ENCODE peak calls at places on chromosomes 12 and 14, in nine cellular contexts. F is activated T-helper 1 cell treated with anti-CD3 and anti-CD28 coated beads, Interleukin-12 subunit alpha, Interleukin-12 subunit beta, Interleukin-2, Interleukin-4 antibody, amounts not matched to agents 30 ng/mL and 10 ng/mL and 1 ng/mL, durations not matched to agents 14 hours and 24 hours and 36 hours; R is substantia nigra; E is neural crest cell; Z is iPS-NIHi11; P is HTR-8/SVneo; O is CD4-positive, alpha-beta T cell; N is non-pigmented ciliary epithelial cell; V is endothelial cell. B is an unnamed sample.

GRCh38 chr12:85468356-85469157 is 188.5 kb downstream of the ALX1 start:
- DNase-seq in F (peak; percentile 13), R (peak; percentile 20), E (peak; percentile 50), Z (peak; percentile 56), P (peak; percentile 43), O (no peak), N (peak; percentile 52), V (peak; percentile 60), B (peak; percentile 23)

GRCh38 chr12:131025234-131025633 is 71.5 kb downstream of the ADGRD1 start:
- DNase-seq in F (no peak), R (no peak), E (no peak), Z (no peak), P (no peak), O (no peak), N (no peak), V (no peak), B (no peak)

GRCh38 chr12:2959508-2960431 is 573 bp downstream of the TEAD4 start:
- DNase-seq in F (no peak), R (no peak), E (peak; percentile 40), Z (peak; percentile 80), P (peak; percentile 60), O (no peak), N (no peak), V (peak; percentile 47), B (peak; percentile 64)

GRCh38 chr14:75274899-75275569 is 3.6 kb upstream of the FOS start:
- DNase-seq in F (no peak), R (no peak), E (no peak), Z (no peak), P (no peak), O (peak; percentile 64), N (no peak), V (no peak), B (peak; percentile 52)

GRCh38 chr12:78938341-78939084 is 73.9 kb downstream of the SYT1 start:
- DNase-seq in F (no peak), R (no peak), E (no peak), Z (no peak), P (no peak), O (no peak), N (no peak), V (no peak), B (no peak)

GRCh38 chr12:6915023-6915788 is 826 bp downstream of the ENO2 start:
- DNase-seq in F (no peak), R (no peak), E (no peak), Z (peak; percentile 80), P (no peak), O (no peak), N (no peak), V (no peak), B (no peak)

GRCh38 chr12:22286569-22286968 is 47.9 kb downstream of the ST8SIA1 start:
- DNase-seq in F (no peak), R (no peak), E (no peak), Z (no peak), P (no peak), O (no peak), N (peak; percentile 96), V (no peak), B (no peak)

GRCh38 chr14:20454359-20454644 is 310 bp downstream of the OSGEP start:
- DNase-seq in F (no peak), R (no peak), E (no peak), Z (no peak), P (no peak), O (peak; percentile 80), N (no peak), V (no peak), B (no peak)

GRCh38 chr14:101535808-101536207 is 25.5 kb upstream of the DIO3 start:
- DNase-seq in F (no peak), R (no peak), E (no peak), Z (no peak), P (no peak), O (no peak), N (no peak), V (no peak), B (no peak)

GRCh38 chr14:74568380-74568649 is 43.7 kb downstream of the LTBP2 start:
- DNase-seq in F (no peak), R (no peak), E (no peak), Z (no peak), P (no peak), O (no peak), N (no peak), V (no peak), B (no peak)

GRCh38 chr12:95908573-95908972 is 33.8 kb downstream of the CCDC38 start:
- DNase-seq in F (no peak), R (no peak), E (no peak), Z (no peak), P (no peak), O (no peak), N (peak; percentile 6), V (no peak), B (no peak)

GRCh38 chr14:104185916-104186495 is 47.6 kb downstream of the KIF26A start:
- DNase-seq in F (no peak), R (no peak), E (no peak), Z (no peak), P (no peak), O (no peak), N (no peak), V (no peak), B (no peak)

GRCh38 chr14:68239988-68240387 is 420.4 kb downstream of the RAD51B start:
- DNase-seq in F (no peak), R (no peak), E (no peak), Z (no peak), P (no peak), O (no peak), N (no peak), V (no peak), B (no peak)

GRCh38 chr14:64929003-64929337 is 13.6 kb downstream of the GPX2 start:
- DNase-seq in F (peak; percentile 6), R (no peak), E (no peak), Z (no peak), P (no peak), O (no peak), N (no peak), V (no peak), B (no peak)

GRCh38 chr14:68762944-68763831 is 29.7 kb downstream of the ZFP36L1 start:
- DNase-seq in F (no peak), R (no peak), E (no peak), Z (peak; percentile 86), P (peak; percentile 95), O (no peak), N (no peak), V (peak; percentile 51), B (peak; percentile 83)

GRCh38 chr12:50282581-50283229 is 615 bp downstream of the LIMA1 start:
- DNase-seq in F (no peak), R (no peak), E (no peak), Z (no peak), P (peak; percentile 44), O (no peak), N (no peak), V (peak; percentile 11), B (no peak)

GRCh38 chr12:50517456-50518048 is 12.8 kb downstream of the DIP2B start:
- DNase-seq in F (no peak), R (no peak), E (no peak), Z (no peak), P (no peak), O (no peak), N (peak; percentile 13), V (no peak), B (no peak)

GRCh38 chr12:27382126-27382795 is 49.6 kb downstream of the BMAL2 start:
- DNase-seq in F (no peak), R (no peak), E (no peak), Z (no peak), P (no peak), O (no peak), N (no peak), V (no peak), B (no peak)

GRCh38 chr12:57096099-57096572 is 7.2 kb downstream of the NAB2 start:
- DNase-seq in F (no peak), R (no peak), E (no peak), Z (peak; percentile 16), P (no peak), O (no peak), N (no peak), V (no peak), B (no peak)

GRCh38 chr14:66268802-66269334 is 217.3 kb upstream of the CCDC196 start:
- DNase-seq in F (no peak), R (no peak), E (no peak), Z (no peak), P (no peak), O (no peak), N (no peak), V (no peak), B (no peak)

GRCh38 chr14:78227466-78228077 is 57.4 kb downstream of the NRXN3 start:
- DNase-seq in F (no peak), R (no peak), E (no peak), Z (no peak), P (no peak), O (no peak), N (no peak), V (no peak), B (no peak)

GRCh38 chr12:24979971-24980730 is 31.2 kb upstream of the BCAT1 start:
- DNase-seq in F (no peak), R (no peak), E (no peak), Z (no peak), P (no peak), O (no peak), N (peak; percentile 22), V (no peak), B (no peak)

GRCh38 chr12:111686574-111687105 is 787 bp downstream of the ACAD10 start:
- DNase-seq in F (no peak), R (no peak), E (no peak), Z (no peak), P (no peak), O (no peak), N (no peak), V (no peak), B (no peak)

B was measured in left ventricle myocardium superior.